ENCODE peak calls at places on chromosomes 7 and 10, in nine cellular contexts. Q, F, D, R, I, C, H, T and W are unnamed samples.

GRCh38 chr10:46525824-46526681 is 30.4 kb downstream of the GPRIN2 start:
- DNase-seq in Q (no peak), F (no peak), D (no peak), R (no peak), I (no peak), C (no peak), H (peak), T (no peak), W (no peak)

GRCh38 chr7:821688-822087 is 10.6 kb upstream of the SUN1 start:
- DNase-seq in Q (no peak), F (no peak), D (no peak), R (no peak), I (no peak), C (no peak), H (no peak), T (no peak), W (no peak)

GRCh38 chr10:71729023-71729649 is 9.6 kb upstream of the C10orf105 start:
- DNase-seq in Q (no peak), F (no peak), D (no peak), R (no peak), I (no peak), C (peak), H (no peak), T (no peak), W (no peak)

GRCh38 chr10:1487288-1487687 is 250.0 kb downstream of the ADARB2 start:
- DNase-seq in Q (no peak), F (no peak), D (no peak), R (no peak), I (no peak), C (no peak), H (no peak), T (no peak), W (no peak)

GRCh38 chr7:103576616-103577015 is 130.6 kb upstream of the SLC26A5 start:
- DNase-seq in Q (no peak), F (no peak), D (no peak), R (no peak), I (no peak), C (no peak), H (no peak), T (no peak), W (no peak)

GRCh38 chr7:22696672-22697071 is 30.3 kb upstream of the IL6 start:
- DNase-seq in Q (no peak), F (no peak), D (no peak), R (no peak), I (no peak), C (no peak), H (peak), T (no peak), W (no peak)

GRCh38 chr10:132624847-132625839 is 87.6 kb downstream of the INPP5A start:
- DNase-seq in Q (no peak), F (no peak), D (no peak), R (no peak), I (no peak), C (no peak), H (no peak), T (no peak), W (no peak)

GRCh38 chr10:100652406-100653130 is 92.8 kb upstream of the PAX2 start:
- DNase-seq in Q (no peak), F (no peak), D (no peak), R (no peak), I (no peak), C (no peak), H (no peak), T (no peak), W (no peak)

GRCh38 chr7:155565596-155565995 is 19.2 kb upstream of the CNPY1 start:
- DNase-seq in Q (no peak), F (no peak), D (no peak), R (no peak), I (no peak), C (no peak), H (no peak), T (no peak), W (no peak)

GRCh38 chr7:85175217-85175616 is 11.6 kb downstream of the SEMA3D start:
- DNase-seq in Q (no peak), F (no peak), D (no peak), R (no peak), I (no peak), C (no peak), H (no peak), T (no peak), W (no peak)

GRCh38 chr7:35336444-35336843 is 82.5 kb upstream of the TBX20 start:
- DNase-seq in Q (no peak), F (no peak), D (no peak), R (no peak), I (no peak), C (no peak), H (no peak), T (no peak), W (no peak)

GRCh38 chr10:93777092-93777491 is 19.4 kb downstream of the LGI1 start:
- DNase-seq in Q (no peak), F (no peak), D (no peak), R (no peak), I (no peak), C (no peak), H (no peak), T (no peak), W (no peak)

GRCh38 chr10:2839081-2839725 is 228.1 kb upstream of the PFKP start:
- DNase-seq in Q (no peak), F (peak), D (peak), R (peak), I (no peak), C (peak), H (no peak), T (peak), W (no peak)